ENCODE peak calls at places on chromosomes 11 and 22, in ten cellular contexts. J is RWPE1, A is K562, R is OCI-LY7, G is cardiac muscle cell, Q is WERI-Rb-1, W is tibial nerve, M is lower lobe of right lung, E is heart right ventricle, C is left ventricle myocardium inferior. S is an unnamed sample.

GRCh38 chr11:84981296-84981695 is 645.8 kb downstream of the DLG2 start:
- DNase-seq in G (no peak), R (no peak), E (no peak), A (no peak), W (no peak), M (no peak), Q (no peak), C (no peak), J (no peak), S (no peak)

GRCh38 chr11:46361283-46362145 is 14.3 kb downstream of the DGKZ start:
- DNase-seq in Q (peak; percentile 79), R (peak; percentile 88), E (peak; percentile 87), J (no peak), C (peak; percentile 75), W (no peak), G (peak; percentile 78), M (peak; percentile 83), A (peak; percentile 82), S (peak; percentile 97)

GRCh38 chr11:64659417-64660144 is 63.4 kb downstream of the NRXN2 start:
- DNase-seq in G (no peak), Q (no peak), W (no peak), E (no peak), C (no peak), J (peak; percentile 76), A (peak; percentile 87), R (no peak), M (peak; percentile 22), S (peak; percentile 77)

GRCh38 chr22:35552186-35552842 is 11.7 kb downstream of the RASD2 start:
- DNase-seq in C (no peak), E (no peak), W (no peak), A (peak; percentile 80), Q (no peak), G (peak; percentile 52), J (peak; percentile 65), M (no peak), R (peak; percentile 94), S (peak; percentile 66)

GRCh38 chr11:69007978-69008381 is 5.1 kb downstream of the MRGPRF start:
- DNase-seq in G (no peak), Q (no peak), M (peak; percentile 37), C (no peak), A (no peak), W (no peak), R (no peak), J (no peak), E (no peak), S (no peak)

GRCh38 chr22:22691716-22692701 is 47.6 kb downstream of the GGTLC2 start:
- DNase-seq in C (no peak), R (peak; percentile 85), M (no peak), A (no peak), G (no peak), E (no peak), W (no peak), Q (no peak), J (no peak), S (no peak)

GRCh38 chr11:118643142-118643994 is 36.0 kb downstream of the PHLDB1 start:
- DNase-seq in E (peak; percentile 51), C (peak; percentile 56), R (no peak), M (no peak), G (no peak), W (no peak), J (no peak), A (peak; percentile 59), Q (no peak), S (no peak)

GRCh38 chr11:7004482-7004881 is 15.7 kb downstream of the ZNF214 start:
- DNase-seq in Q (no peak), J (peak; percentile 13), C (no peak), A (peak; percentile 16), G (no peak), W (peak; percentile 7), E (no peak), M (no peak), R (no peak), S (peak; percentile 7)

GRCh38 chr22:25629613-25630012 is 65.1 kb downstream of the GRK3 start:
- DNase-seq in G (no peak), Q (peak; percentile 25), C (no peak), M (no peak), W (no peak), E (no peak), A (no peak), J (no peak), R (no peak), S (no peak)
- H3K27ac ChIP-seq in G (no peak overlapping the region), Q (no peak overlapping the region), C (no peak overlapping the region), M (no peak overlapping the region), W (no peak overlapping the region), E (no peak overlapping the region), A (no peak overlapping the region), J (no peak overlapping the region), R (no peak overlapping the region), S (no peak overlapping the region)

GRCh38 chr11:128305588-128305987 is 281.8 kb downstream of the ETS1 start:
- DNase-seq in R (peak; percentile 16), E (no peak), Q (no peak), A (no peak), J (no peak), M (no peak), W (no peak), G (no peak), C (no peak), S (no peak)

GRCh38 chr11:128304666-128305485 is 282.5 kb downstream of the ETS1 start:
- DNase-seq in J (no peak), A (no peak), E (no peak), R (no peak), C (no peak), W (no peak), G (no peak), M (no peak), Q (no peak), S (no peak)

GRCh38 chr11:128303383-128303782 is 284.0 kb downstream of the ETS1 start:
- DNase-seq in W (no peak), J (no peak), R (no peak), C (no peak), G (no peak), M (no peak), E (no peak), Q (peak; percentile 71), A (no peak), S (no peak)

GRCh38 chr11:128300785-128301184 is 286.6 kb downstream of the ETS1 start:
- DNase-seq in J (no peak), C (no peak), M (no peak), Q (no peak), R (no peak), E (no peak), W (no peak), A (no peak), G (no peak), S (no peak)

DNA sequence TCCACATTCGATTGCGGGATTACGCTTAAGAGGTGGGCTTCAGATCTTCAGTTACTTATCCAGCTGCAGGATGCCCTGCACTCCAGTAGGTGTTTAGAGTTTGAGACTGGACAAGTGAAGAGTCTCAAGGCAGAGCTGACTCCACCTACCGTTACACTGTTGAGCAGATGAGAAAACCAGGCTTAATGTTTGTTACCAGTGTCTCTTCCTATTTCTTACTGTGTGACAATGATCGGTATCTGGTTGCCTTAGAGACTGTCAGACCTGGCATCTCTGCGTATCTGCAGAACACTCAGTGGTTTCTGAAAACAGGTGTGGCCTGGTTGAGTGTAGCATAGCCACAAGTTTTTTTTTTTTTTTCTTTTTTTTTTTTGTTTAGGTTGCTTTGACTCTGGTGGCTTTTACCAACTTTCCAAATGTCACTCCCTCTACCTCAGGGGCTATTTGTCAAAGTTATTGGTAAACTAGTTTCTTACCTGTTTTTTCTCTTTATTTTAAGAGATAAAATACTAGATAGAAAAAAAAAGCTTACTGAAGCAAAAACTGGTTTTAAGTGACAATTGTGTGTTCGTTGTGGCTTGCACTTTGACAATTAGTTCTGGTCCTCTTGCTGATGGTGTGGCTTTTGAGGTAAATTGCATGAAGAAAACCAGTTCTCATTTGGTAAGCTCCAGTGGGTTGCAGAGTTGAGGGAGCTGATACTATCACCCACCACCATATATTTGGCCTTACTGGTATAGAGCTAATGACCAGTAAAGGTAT is 284.8 kb downstream of the ETS1 start:
- DNase-seq in M (no peak), J (no peak), C (no peak), W (no peak), Q (no peak), R (peak; percentile 47), E (no peak), G (no peak), A (no peak), S (no peak)
- TF ChIP-seq CTCF in M (no peak), J (no peak), C (no peak), W (no peak), Q (no peak), R (no peak), E (no peak), G (no peak), A (no peak), S (no peak)

GRCh38 chr22:42643632-42644421 is 3.4 kb upstream of the ATP5MGL start:
- DNase-seq in R (no peak), W (no peak), M (no peak), A (no peak), E (no peak), G (no peak), Q (no peak), J (no peak), C (no peak), S (no peak)

GRCh38 chr22:42642801-42643631 is 2.6 kb upstream of the ATP5MGL start:
- DNase-seq in C (no peak), A (peak; percentile 54), M (no peak), R (no peak), J (no peak), E (no peak), W (no peak), Q (no peak), G (no peak), S (no peak)

GRCh38 chr22:42644422-42645340 is 4.3 kb upstream of the ATP5MGL start:
- DNase-seq in R (no peak), J (no peak), E (peak; percentile 80), Q (no peak), M (peak; percentile 75), G (no peak), C (peak; percentile 67), W (peak; percentile 57), A (no peak), S (peak; percentile 48)

GRCh38 chr22:42639541-42640241 is 710 bp downstream of the ATP5MGL start:
- DNase-seq in E (no peak), A (no peak), M (no peak), C (no peak), W (no peak), G (no peak), J (no peak), Q (no peak), R (no peak), S (peak; percentile 53)

GRCh38 chr22:42641801-42642413 is 1.5 kb upstream of the ATP5MGL start:
- DNase-seq in J (no peak), R (no peak), G (no peak), A (no peak), W (no peak), C (no peak), E (no peak), M (no peak), Q (no peak), S (no peak)
- H3K27ac ChIP-seq in J (peak overlapping the region; percentile 90), R (no peak overlapping the region), G (peak overlapping the region; percentile 84), A (no peak overlapping the region), W (peak overlapping the region; percentile 59), C (peak overlapping the region; percentile 94), E (peak overlapping the region; percentile 97), M (peak overlapping the region; percentile 95), Q (no peak overlapping the region), S (no peak overlapping the region)

DNA sequence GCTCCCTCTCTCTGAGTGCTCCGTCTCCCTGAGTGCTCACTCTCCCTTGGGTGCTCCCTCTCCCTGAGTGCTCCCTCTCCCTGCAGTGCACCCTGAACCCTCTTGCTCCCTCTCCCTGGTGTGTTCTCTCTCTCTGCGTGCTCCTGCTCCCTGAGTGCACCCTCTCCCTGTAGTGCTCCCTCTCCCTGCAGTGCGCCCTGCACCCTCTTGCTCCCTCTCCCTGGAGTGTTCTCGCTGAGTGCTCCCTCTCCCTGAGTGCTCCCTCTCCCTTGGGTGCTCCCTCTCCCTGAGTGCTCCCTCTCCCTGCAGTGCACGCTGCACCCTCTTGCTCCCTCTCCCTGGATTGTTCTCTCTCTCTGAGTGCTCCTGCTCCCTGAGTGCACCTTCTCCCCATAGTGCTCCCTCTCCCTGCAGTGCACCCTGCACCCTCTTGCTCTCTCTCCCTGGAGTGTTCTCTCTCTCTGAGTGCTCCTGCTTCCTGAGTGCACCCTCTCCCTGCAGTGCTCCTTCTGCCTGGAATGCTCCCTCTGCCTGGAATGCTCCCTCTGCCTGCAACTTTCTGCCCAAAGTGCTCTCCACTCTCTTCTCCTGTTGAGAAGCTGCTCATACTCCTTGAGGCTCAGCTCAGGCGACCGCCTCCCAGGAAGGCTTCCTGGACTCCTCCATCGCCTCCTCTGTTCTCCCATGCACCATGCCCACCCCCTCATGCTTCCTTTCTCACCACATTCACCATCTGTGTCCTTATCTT is 48.4 kb upstream of the WNT7B start:
- DNase-seq in A (no peak), R (no peak), W (no peak), G (no peak), C (peak; percentile 12), Q (no peak), M (peak; percentile 20), J (no peak), E (no peak), S (no peak)
- TF ChIP-seq CTCF in A (no peak), R (no peak), W (no peak), G (no peak), C (no peak), Q (no peak), M (no peak), J (no peak), E (no peak), S (no peak)